ENCODE peak calls at places on chromosome 7, in nine cellular contexts. E is CD4-positive, alpha-beta T cell; F is thoracic aorta; Q is right cardiac atrium; S is OCI-LY7; D is coronary artery; J is heart right ventricle; Y is A549; P is GM23338. C is an unnamed sample.

GRCh38 chr7:102439963-102440795 is 6.8 kb downstream of the ORAI2 start:
- DNase-seq in E (no peak), F (no peak), Q (peak; percentile 72), S (no peak), D (no peak), J (peak; percentile 76), Y (peak; percentile 89), P (peak; percentile 60), C (peak; percentile 26)

GRCh38 chr7:159015081-159015893 is 129.4 kb downstream of the VIPR2 start:
- DNase-seq in E (no peak), F (no peak), Q (peak; percentile 80), S (no peak), D (peak; percentile 94), J (peak; percentile 73), Y (peak; percentile 62), P (peak; percentile 23), C (no peak)

GRCh38 chr7:55065511-55066229 is 46.9 kb downstream of the EGFR start:
- DNase-seq in E (no peak), F (no peak), Q (no peak), S (no peak), D (no peak), J (no peak), Y (peak; percentile 67), P (peak; percentile 56), C (no peak)

GRCh38 chr7:157685430-157686284 is 348.9 kb downstream of the DNAJB6 start:
- DNase-seq in E (no peak), F (no peak), Q (no peak), S (no peak), D (peak; percentile 66), J (no peak), Y (no peak), P (no peak), C (no peak)

GRCh38 chr7:33905389-33906032 is at the start of gene BMPER:
- DNase-seq in E (no peak), F (no peak), Q (peak; percentile 44), S (no peak), D (peak; percentile 73), J (peak; percentile 28), Y (peak; percentile 43), P (peak; percentile 89), C (no peak)

GRCh38 chr7:115153770-115154468 is 232.0 kb downstream of the MDFIC start:
- DNase-seq in E (no peak), F (no peak), Q (no peak), S (no peak), D (no peak), J (no peak), Y (no peak), P (no peak), C (no peak)

GRCh38 chr7:3910041-3910440 is 609.0 kb downstream of the SDK1 start:
- DNase-seq in E (no peak), F (no peak), Q (no peak), S (no peak), D (no peak), J (no peak), Y (no peak), P (no peak), C (peak; percentile 50)

GRCh38 chr7:26664735-26665420 is 199.5 kb downstream of the SKAP2 start:
- DNase-seq in E (peak; percentile 20), F (no peak), Q (no peak), S (peak; percentile 20), D (no peak), J (no peak), Y (no peak), P (no peak), C (no peak)

GRCh38 chr7:100640438-100641410 is 628 bp downstream of the TFR2 start:
- DNase-seq in E (no peak), F (no peak), Q (no peak), S (no peak), D (no peak), J (no peak), Y (no peak), P (no peak), C (no peak)

GRCh38 chr7:30931927-30932540 is 20.4 kb downstream of the AQP1 start:
- DNase-seq in E (no peak), F (no peak), Q (no peak), S (no peak), D (no peak), J (no peak), Y (no peak), P (no peak), C (no peak)

GRCh38 chr7:81768951-81769778 is 682 bp downstream of the HGF start:
- DNase-seq in E (no peak), F (no peak), Q (no peak), S (no peak), D (no peak), J (no peak), Y (no peak), P (no peak), C (no peak)

GRCh38 chr7:42189535-42189934 is 47.5 kb downstream of the GLI3 start:
- DNase-seq in E (no peak), F (no peak), Q (no peak), S (no peak), D (no peak), J (no peak), Y (no peak), P (no peak), C (no peak)

GRCh38 chr7:42115795-42116194 is 121.2 kb downstream of the GLI3 start:
- DNase-seq in E (no peak), F (no peak), Q (no peak), S (no peak), D (no peak), J (no peak), Y (no peak), P (no peak), C (no peak)

GRCh38 chr7:131570401-131570800 is 14.0 kb upstream of the PODXL start:
- DNase-seq in E (no peak), F (no peak), Q (no peak), S (no peak), D (no peak), J (no peak), Y (no peak), P (no peak), C (no peak)

GRCh38 chr7:39073432-39073831 is 95.7 kb downstream of the POU6F2 start:
- DNase-seq in E (no peak), F (no peak), Q (peak; percentile 31), S (no peak), D (no peak), J (no peak), Y (no peak), P (peak; percentile 35), C (no peak)

GRCh38 chr7:132419538-132419937 is 156.7 kb downstream of the PLXNA4 start:
- DNase-seq in E (no peak), F (no peak), Q (no peak), S (no peak), D (no peak), J (no peak), Y (no peak), P (no peak), C (no peak)

GRCh38 chr7:25720427-25720826 is 431.6 kb upstream of the NFE2L3 start:
- DNase-seq in E (no peak), F (no peak), Q (no peak), S (peak; percentile 14), D (no peak), J (no peak), Y (peak; percentile 17), P (peak; percentile 58), C (no peak)

GRCh38 chr7:35286422-35286821 is 32.5 kb upstream of the TBX20 start:
- DNase-seq in E (no peak), F (no peak), Q (no peak), S (no peak), D (no peak), J (no peak), Y (no peak), P (no peak), C (no peak)

GRCh38 chr7:45646996-45647411 is 72.8 kb downstream of the ADCY1 start:
- DNase-seq in E (no peak), F (no peak), Q (no peak), S (no peak), D (no peak), J (no peak), Y (no peak), P (peak; percentile 10), C (no peak)

GRCh38 chr7:47763063-47763974 is 181.4 kb upstream of the TNS3 start:
- DNase-seq in E (no peak), F (no peak), Q (no peak), S (no peak), D (no peak), J (no peak), Y (peak; percentile 96), P (no peak), C (no peak)
- H3K27ac ChIP-seq in E (no peak overlapping the region), F (no peak overlapping the region), Q (no peak overlapping the region), S (no peak overlapping the region), D (no peak overlapping the region), J (no peak overlapping the region), Y (peak overlapping the region; percentile 99), P (no peak overlapping the region), C (no peak overlapping the region)

DNA sequence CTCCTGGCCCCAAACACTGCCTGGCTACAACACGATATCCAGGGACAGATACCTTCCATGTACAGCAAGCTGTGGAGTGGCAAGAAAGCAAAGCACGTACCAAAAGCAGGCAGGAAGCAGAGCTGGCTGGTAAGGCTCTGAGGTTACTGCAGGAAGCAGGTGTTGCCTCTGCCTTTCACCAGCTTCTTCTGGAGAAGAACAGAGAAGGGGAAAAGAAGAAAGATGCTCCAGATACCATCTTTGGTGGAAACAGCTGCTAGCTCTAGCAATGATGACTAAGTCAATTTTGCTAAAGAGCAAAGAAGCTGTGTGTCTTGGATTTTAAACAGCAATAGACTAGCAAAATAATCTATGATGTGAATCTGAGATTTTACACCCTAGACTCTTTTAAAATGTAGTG is 34.9 kb upstream of the PRSS1 start:
- DNase-seq in E (peak; percentile 37), F (no peak), Q (no peak), S (peak; percentile 84), D (no peak), J (no peak), Y (no peak), P (no peak), C (no peak)
- H3K27ac ChIP-seq in E (no peak overlapping the region), F (no peak overlapping the region), Q (no peak overlapping the region), S (no peak overlapping the region), D (no peak overlapping the region), J (no peak overlapping the region), Y (no peak overlapping the region), P (no peak overlapping the region), C (no peak overlapping the region)

DNA sequence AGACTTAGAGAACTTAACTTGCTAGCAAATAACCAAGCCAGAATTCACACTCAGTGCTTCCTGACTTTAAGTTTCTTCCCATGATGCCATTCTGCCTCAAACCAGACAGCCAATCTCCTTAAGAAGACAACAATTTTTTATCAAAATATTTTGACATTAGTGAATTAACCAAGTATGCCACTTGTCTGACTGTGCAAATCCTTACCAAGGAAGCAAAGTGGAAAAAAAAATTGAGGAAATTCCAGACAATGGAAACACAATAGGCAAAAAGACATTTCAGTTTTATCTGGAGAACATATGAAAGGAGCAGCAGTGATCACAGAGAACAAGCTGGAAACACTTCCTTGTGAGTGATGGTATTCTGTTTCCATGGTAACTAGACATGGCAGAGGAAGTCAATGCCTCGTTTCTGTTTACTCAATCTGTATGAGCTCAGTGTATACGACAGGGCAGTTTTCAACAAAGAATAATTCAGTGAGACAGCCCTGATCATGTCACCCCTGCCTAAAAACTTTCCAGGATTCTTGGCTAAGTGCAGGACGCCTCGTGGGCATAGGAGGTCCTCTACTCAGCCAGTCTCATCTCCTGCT is 114.2 kb downstream of the DYNC1I1 start:
- DNase-seq in E (no peak), F (no peak), Q (no peak), S (no peak), D (no peak), J (no peak), Y (peak; percentile 3), P (peak; percentile 54), C (no peak)
- H3K27ac ChIP-seq in E (no peak overlapping the region), F (no peak overlapping the region), Q (no peak overlapping the region), S (no peak overlapping the region), D (no peak overlapping the region), J (no peak overlapping the region), Y (no peak overlapping the region), P (no peak overlapping the region), C (no peak overlapping the region)

GRCh38 chr7:5041047-5041446 is 4.6 kb upstream of the RBAK start:
- DNase-seq in E (no peak), F (no peak), Q (no peak), S (no peak), D (no peak), J (no peak), Y (no peak), P (peak; percentile 1), C (no peak)
- H3K27ac ChIP-seq in E (no peak overlapping the region), F (no peak overlapping the region), Q (no peak overlapping the region), S (no peak overlapping the region), D (no peak overlapping the region), J (no peak overlapping the region), Y (no peak overlapping the region), P (no peak overlapping the region), C (no peak overlapping the region)